ENCODE peak calls at places on chromosomes 2 and 18, in six cellular contexts. Y, B, F, L, R and C are unnamed samples. For H3K4me1, the result is how much of the 10 kb centered on the place peaks cover.

GRCh38 chr2:7427293-7428060 is 510.3 kb downstream of the RNF144A start:
- DNase-seq in Y (no peak), B (peak), F (peak), L (peak), R (peak), C (no peak)

GRCh38 chr2:129805889-129806288 is 173.6 kb upstream of the RAB6C start:
- DNase-seq in Y (no peak), B (no peak), F (no peak), L (no peak), R (no peak), C (no peak)

GRCh38 chr2:54088191-54088634 is 27.2 kb upstream of the ACYP2 start:
- DNase-seq in Y (no peak), B (no peak), F (peak), L (no peak), R (no peak), C (no peak)

GRCh38 chr2:179857236-179857635 is 4.2 kb downstream of the ZNF385B start:
- DNase-seq in Y (no peak), B (no peak), F (no peak), L (no peak), R (no peak), C (no peak)

GRCh38 chr18:46622999-46623398 is 34.0 kb downstream of the LOXHD1 start:
- DNase-seq in Y (no peak), B (no peak), F (peak), L (no peak), R (no peak), C (no peak)

GRCh38 chr18:62829936-62830335 is 114.6 kb downstream of the PHLPP1 start:
- DNase-seq in Y (no peak), B (no peak), F (peak), L (no peak), R (no peak), C (no peak)

GRCh38 chr2:151097118-151097517 is 164.5 kb downstream of the RBM43 start:
- DNase-seq in Y (no peak), B (no peak), F (peak), L (no peak), R (no peak), C (no peak)

GRCh38 chr2:45626387-45627010 is 15.4 kb upstream of the SRBD1 start:
- DNase-seq in Y (no peak), B (no peak), F (no peak), L (no peak), R (no peak), C (no peak)

GRCh38 chr2:10635430-10635829 is 54.3 kb downstream of the NOL10 start:
- DNase-seq in Y (no peak), B (no peak), F (no peak), L (no peak), R (no peak), C (no peak)

GRCh38 chr2:61538920-61539559 is 884 bp upstream of the XPO1 start:
- DNase-seq in Y (peak), B (no peak), F (peak), L (peak), R (peak), C (peak)

GRCh38 chr2:75321558-75321957 is 122.2 kb upstream of the TACR1 start:
- DNase-seq in Y (no peak), B (no peak), F (no peak), L (no peak), R (no peak), C (no peak)

DNA sequence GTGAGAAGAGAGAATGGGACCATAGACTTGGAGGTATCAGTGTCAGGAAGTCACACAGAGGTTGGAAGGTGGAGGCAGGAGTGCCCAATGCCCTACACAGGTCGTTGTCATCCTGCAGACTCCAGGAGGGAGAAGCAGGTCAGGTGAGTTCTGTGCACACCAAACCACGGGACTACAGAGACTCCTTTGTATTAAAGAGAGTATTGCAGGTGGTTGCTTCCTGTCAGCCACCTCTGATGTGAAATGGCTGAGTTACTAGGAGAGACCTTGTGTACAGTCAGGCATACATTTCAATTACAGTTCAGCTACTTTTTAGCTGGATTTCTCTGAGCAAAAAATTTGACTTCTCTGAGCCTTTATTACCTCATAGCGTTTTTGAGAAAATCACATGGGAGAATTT is 51.6 kb downstream of the SPP2 start:
- DNase-seq in Y (no peak), B (no peak), F (no peak), L (peak), R (no peak), C (no peak)
- TF ChIP-seq CTCF in Y (no peak), B (no peak), F (no peak), L (no peak), R (peak), C (no peak)

GRCh38 chr2:28449126-28449488 is 46.8 kb upstream of the PLB1 start:
- DNase-seq in Y (no peak), B (no peak), F (no peak), L (no peak), R (no peak), C (no peak)
- H3K4me1 ChIP-seq in Y (under half), B (under half), F (under half), L (half or more), R (under half), C (under half)

GRCh38 chr2:98577313-98577712 is 31.0 kb downstream of the COA5 start:
- DNase-seq in Y (no peak), B (peak), F (no peak), L (no peak), R (no peak), C (no peak)
- TF ChIP-seq CTCF in Y (no peak), B (peak), F (no peak), L (peak), R (no peak), C (no peak)

DNA sequence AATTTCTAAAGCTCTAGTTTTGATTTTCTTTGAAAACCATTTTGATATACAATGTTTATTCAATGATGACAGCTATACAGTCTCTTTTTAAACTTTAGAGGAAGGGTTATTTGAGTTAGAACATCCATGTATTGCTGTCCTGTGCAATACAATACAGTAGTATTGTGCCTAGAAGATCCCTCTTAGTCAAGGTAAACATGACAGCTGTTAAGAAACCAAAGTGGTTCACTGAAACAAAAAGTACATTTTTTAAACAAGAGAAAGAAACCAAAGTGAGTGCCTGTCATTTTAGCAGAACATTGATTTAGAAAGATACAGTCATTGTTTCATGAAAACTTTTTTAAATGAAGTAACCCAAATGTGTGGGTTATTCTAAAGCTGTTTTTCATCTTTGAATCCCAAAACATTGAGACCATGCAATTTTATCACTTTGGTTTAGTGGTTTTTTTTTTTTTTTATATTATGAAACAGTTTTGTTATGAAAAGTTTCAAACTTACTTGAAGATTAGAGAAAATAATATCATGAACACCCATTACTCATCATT is 15.5 kb downstream of the ITPRID2 start:
- DNase-seq in Y (no peak), B (no peak), F (no peak), L (no peak), R (no peak), C (no peak)
- H3K4me1 ChIP-seq in Y (under half), B (under half), F (under half), L (half or more), R (under half), C (under half)

GRCh38 chr2:241677392-241677791 is 9.2 kb downstream of the DTYMK start:
- DNase-seq in Y (no peak), B (no peak), F (no peak), L (no peak), R (no peak), C (peak)

GRCh38 chr2:241676665-241677064 is 9.9 kb downstream of the DTYMK start:
- DNase-seq in Y (no peak), B (no peak), F (no peak), L (no peak), R (no peak), C (no peak)

GRCh38 chr2:241678307-241678706 is 8.3 kb downstream of the DTYMK start:
- DNase-seq in Y (no peak), B (no peak), F (no peak), L (no peak), R (no peak), C (no peak)

GRCh38 chr2:241673797-241674725 is 12.6 kb downstream of the DTYMK start:
- DNase-seq in Y (no peak), B (no peak), F (no peak), L (no peak), R (peak), C (no peak)

DNA sequence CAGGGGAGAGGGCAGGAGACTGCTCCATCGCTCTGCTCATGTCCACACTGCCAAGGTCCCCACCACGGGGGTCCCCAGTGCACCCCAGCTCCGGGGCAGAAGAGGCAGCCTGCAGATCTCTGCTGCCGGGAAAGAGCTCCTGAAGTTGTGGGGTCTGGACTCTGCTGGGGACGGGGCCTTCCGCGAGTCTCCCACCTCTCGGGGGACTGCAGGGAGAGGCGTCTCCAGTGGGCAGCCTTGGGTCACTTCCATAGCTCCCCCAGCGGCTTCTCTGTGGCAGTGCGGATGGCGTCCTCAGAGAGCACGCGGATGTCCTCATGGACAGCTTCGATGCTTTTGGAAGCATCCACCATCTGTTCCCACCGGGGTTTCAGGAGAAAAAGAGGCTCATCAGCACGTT is 10.7 kb downstream of the DTYMK start:
- DNase-seq in Y (no peak), B (peak), F (no peak), L (no peak), R (no peak), C (peak)
- TF ChIP-seq CTCF in Y (no peak), B (no peak), F (no peak), L (no peak), R (peak), C (no peak)

DNA sequence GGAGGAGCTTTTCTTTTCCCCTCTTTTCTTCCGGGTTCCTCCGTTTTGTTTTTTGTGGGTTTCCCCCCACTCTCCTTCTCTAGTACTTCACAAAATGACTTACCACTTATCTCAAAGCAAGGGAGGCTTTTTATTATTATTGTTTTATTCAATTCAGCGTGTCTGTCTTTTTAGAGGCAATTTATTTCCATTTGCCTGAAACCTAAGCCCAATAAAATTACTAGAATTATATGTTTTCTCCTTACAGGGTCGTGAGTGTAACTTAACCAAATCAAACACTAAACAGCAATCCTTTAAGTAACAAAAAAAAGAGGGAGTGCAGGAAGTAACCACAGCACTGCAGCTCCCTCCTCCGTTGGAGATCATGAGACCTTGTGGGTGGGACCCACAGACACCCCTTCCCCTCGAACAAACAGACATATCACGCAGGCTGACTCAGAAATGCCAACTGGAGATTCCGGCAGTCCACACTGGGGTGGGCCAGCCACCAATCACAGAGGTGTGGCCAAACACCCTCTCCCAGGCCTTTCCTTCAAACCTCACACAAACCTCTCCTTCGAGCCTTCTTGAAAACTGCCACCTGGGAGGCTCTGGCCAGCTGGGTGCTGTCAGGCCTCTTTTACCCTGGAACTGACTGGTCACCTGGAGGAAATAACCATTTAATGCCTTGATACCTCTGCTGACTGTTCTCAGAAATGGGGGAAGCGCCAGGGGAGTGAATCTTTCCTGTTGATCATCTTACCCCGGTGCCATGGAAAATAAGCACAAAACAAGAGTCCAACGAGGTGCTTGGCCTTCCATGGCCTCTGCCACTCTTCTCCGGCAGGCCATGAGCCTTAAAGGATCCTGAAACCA is 207.1 kb upstream of the SMAD2 start:
- DNase-seq in Y (no peak), B (no peak), F (no peak), L (no peak), R (no peak), C (no peak)
- H3K4me1 ChIP-seq in Y (under half), B (under half), F (under half), L (under half), R (under half), C (under half)

GRCh38 chr2:113233593-113234550 is 44.8 kb downstream of the PAX8 start:
- DNase-seq in Y (no peak), B (peak), F (no peak), L (no peak), R (no peak), C (peak)
- TF ChIP-seq CTCF in Y (no peak), B (peak), F (no peak), L (peak), R (no peak), C (no peak)